ENCODE peak calls at places on chromosomes 6 and 20, in five cellular contexts. Y is Panc1; U is A549; B is CD4-positive, CD25-positive, alpha-beta regulatory T cell; E is endodermal cell. Z is an unnamed sample.

GRCh38 chr20:43667341-43668132 is 623 bp downstream of the MYBL2 start:
- DNase-seq in E (peak; percentile 84), U (peak; percentile 40), Y (no peak), B (no peak), Z (no peak)

GRCh38 chr20:51566594-51566993 is 24.1 kb upstream of the NFATC2 start:
- DNase-seq in B (no peak), E (no peak), Y (no peak), U (no peak), Z (no peak)

GRCh38 chr6:105095139-105095538 is 84.7 kb downstream of the POPDC3 start:
- DNase-seq in Y (no peak), E (no peak), U (no peak), B (no peak), Z (no peak)

GRCh38 chr6:157209865-157210530 is 113.3 kb downstream of the TMEM242 start:
- DNase-seq in E (no peak), U (no peak), Y (no peak), B (no peak), Z (no peak)

GRCh38 chr20:38180781-38181180 is 15.7 kb upstream of the TGM2 start:
- DNase-seq in B (no peak), Y (no peak), E (no peak), U (no peak), Z (no peak)

GRCh38 chr20:19922716-19923115 is 94.4 kb upstream of the NAA20 start:
- DNase-seq in B (no peak), U (no peak), E (no peak), Y (no peak), Z (no peak)

GRCh38 chr20:21522479-21523397 is 8.9 kb upstream of the NKX2-2 start:
- DNase-seq in E (peak; percentile 68), B (no peak), Y (no peak), U (no peak), Z (no peak)

GRCh38 chr6:109580519-109580918 is 97.5 kb upstream of the ZBTB24 start:
- DNase-seq in Y (no peak), B (no peak), E (peak; percentile 68), U (peak; percentile 6), Z (no peak)

GRCh38 chr6:97669191-97669651 is 386.2 kb upstream of the MMS22L start:
- DNase-seq in B (no peak), E (peak; percentile 77), U (no peak), Y (no peak), Z (no peak)

GRCh38 chr6:11224252-11224965 is 8.1 kb downstream of the NEDD9 start:
- DNase-seq in Y (no peak), B (peak; percentile 65), U (no peak), E (no peak), Z (no peak)

GRCh38 chr6:11223296-11223695 is 9.2 kb downstream of the NEDD9 start:
- DNase-seq in U (no peak), E (no peak), B (no peak), Y (no peak), Z (no peak)

GRCh38 chr6:11222385-11223277 is 9.8 kb downstream of the NEDD9 start:
- DNase-seq in U (peak; percentile 9), Y (no peak), B (no peak), E (no peak), Z (no peak)

GRCh38 chr6:11225990-11226389 is 6.5 kb downstream of the NEDD9 start:
- DNase-seq in U (no peak), E (no peak), B (no peak), Y (no peak), Z (no peak)

DNA sequence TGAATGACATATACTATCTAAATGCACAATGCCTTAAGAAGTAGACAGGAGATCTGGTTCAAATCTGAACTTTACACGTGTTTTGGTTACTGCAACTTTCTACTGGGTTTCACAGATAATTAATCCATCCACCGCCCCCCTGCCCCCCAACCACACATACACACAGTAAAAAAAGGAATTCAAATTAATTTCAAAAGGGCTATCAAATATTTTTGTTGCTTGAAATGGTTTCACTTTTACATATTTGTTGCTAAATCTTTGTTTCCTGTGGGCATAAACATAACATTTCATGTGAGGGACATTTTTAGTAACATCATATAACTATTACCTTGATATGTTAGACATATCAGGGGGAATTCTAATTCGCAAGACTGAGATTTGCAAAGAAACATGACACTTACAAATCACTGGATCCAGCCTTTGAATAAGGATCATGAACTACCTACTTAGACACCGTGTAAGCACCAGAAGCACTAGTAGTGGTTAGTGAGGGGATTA is 7.5 kb downstream of the NEDD9 start:
- DNase-seq in Y (no peak), E (no peak), B (no peak), U (no peak), Z (no peak)
- H3K27ac ChIP-seq in Y (no peak overlapping the region), E (no peak overlapping the region), B (peak overlapping the region; percentile 82), U (peak overlapping the region; percentile 93), Z (no peak overlapping the region)

GRCh38 chr6:165183071-165183470 is 126.3 kb downstream of the C6orf118 start:
- DNase-seq in Y (no peak), U (no peak), B (no peak), E (no peak), Z (no peak)

GRCh38 chr6:165181951-165182414 is 127.4 kb downstream of the C6orf118 start:
- DNase-seq in B (no peak), Y (no peak), E (no peak), U (peak; percentile 13), Z (no peak)

GRCh38 chr6:165183496-165184140 is 125.8 kb downstream of the C6orf118 start:
- DNase-seq in B (no peak), E (no peak), Y (no peak), U (no peak), Z (no peak)

DNA sequence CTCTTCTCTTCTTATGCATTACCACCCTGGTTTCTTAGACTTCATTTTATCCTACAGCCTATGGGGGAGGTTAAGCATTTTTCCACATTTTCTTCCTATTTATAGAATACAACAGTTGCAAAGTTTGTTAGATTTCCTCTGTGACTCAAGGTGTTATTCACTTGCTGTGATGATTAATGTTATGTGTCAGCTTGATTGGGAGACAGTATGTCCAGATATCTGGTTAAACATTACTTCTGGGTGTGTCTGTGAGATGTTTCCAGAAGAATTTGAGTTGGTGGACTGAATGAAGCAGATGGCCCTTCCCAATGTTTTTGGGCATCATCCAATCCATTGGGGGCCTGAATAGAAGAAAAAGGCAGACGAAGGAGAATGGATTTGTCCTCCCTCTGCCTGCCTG is 131.3 kb downstream of the C6orf118 start:
- DNase-seq in U (peak; percentile 42), E (no peak), Y (no peak), B (no peak), Z (no peak)
- H3K9me3 ChIP-seq in U (no peaks in the 10 kb centered on the region), E (peaks cover 7% of the 10 kb centered on the region), Y (no peaks in the 10 kb centered on the region), B (no peaks in the 10 kb centered on the region), Z (peaks cover 12% of the 10 kb centered on the region)

DNA sequence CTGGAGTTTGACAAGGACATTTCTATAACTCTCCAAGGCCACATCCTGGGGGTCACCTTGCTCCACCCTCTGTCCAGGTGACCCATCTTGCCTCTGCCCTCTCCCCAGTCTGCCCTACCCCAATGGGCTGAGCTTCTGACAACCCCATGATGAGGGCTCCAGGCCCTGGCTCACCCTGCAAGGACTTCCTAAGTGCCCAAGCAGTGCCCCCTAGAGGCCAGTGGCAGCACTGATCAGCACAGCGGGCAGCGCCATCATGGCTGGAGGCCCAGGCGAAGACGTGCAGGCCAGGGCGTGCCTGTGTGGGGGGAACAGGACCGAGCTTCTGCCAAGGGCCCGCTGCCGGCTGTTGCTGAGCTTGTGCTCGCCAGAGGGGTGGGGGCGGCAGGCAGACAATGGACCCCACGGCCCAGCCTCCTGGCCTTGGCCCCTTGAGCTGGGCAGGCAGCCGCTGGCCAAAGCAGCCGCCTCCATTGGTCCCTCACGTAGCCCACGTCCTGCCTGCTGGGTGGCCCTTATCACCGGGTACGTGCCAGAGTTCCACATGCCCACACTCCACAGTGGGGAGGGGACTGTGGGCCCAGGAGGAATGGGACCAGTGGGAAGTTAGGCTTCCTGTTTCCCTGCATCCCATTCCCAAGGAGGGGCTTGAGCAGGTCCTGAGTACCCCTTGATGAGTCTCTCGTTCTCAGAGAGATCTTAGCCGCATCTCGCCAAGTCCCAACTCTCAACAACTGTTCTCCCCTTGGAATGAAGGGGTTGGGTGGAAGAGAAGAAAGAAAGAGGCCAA is 64.3 kb downstream of the MRPL14 start:
- DNase-seq in B (no peak), Y (no peak), E (peak; percentile 95), U (peak; percentile 61), Z (no peak)
- H3K27ac ChIP-seq in B (no peak overlapping the region), Y (peak overlapping the region; percentile 51), E (no peak overlapping the region), U (peak overlapping the region; percentile 97), Z (no peak overlapping the region)

DNA sequence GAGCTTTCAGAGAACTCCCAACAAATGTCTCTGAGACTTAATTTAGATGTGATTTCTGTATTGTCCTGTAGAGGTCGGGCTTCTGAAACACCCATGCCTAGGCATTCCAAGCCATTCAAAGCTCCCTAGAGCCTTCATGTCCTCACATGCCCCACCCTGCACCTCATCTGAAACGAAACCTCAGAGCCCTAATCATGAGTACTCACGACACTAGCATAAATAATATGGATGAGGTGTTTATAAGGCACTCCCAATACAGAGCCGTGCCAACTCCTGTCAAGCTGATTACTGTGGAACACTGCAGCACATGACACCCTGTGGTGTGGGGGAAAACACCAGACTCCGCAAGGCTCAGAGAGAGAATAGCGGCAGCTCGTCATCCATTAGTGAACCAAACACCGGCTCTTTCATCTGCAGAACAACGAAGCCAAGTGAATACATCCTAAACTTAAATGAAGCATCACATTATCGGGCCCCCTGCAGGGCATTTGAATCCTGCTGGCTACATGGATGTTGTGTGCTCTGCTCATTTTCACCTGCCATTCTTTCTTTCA is 83.8 kb downstream of the FNDC1 start:
- DNase-seq in U (peak; percentile 32), Y (peak; percentile 12), B (no peak), E (peak; percentile 74), Z (peak; percentile 4)
- H3K9me3 ChIP-seq in U (no peaks in the 10 kb centered on the region), Y (no peaks in the 10 kb centered on the region), B (no peaks in the 10 kb centered on the region), E (no peaks in the 10 kb centered on the region), Z (no peaks in the 10 kb centered on the region)

GRCh38 chr20:44727039-44727438 is 11.9 kb downstream of the CCN5 start:
- DNase-seq in Y (no peak), E (no peak), U (no peak), B (no peak), Z (no peak)

GRCh38 chr20:44725852-44726251 is 10.7 kb downstream of the CCN5 start:
- DNase-seq in U (no peak), Y (no peak), E (no peak), B (no peak), Z (no peak)

GRCh38 chr20:44731657-44732056 is 14.0 kb upstream of the KCNK15 start:
- DNase-seq in Y (no peak), E (no peak), B (no peak), U (no peak), Z (no peak)

GRCh38 chr20:44730441-44730840 is 15.2 kb upstream of the KCNK15 start:
- DNase-seq in Y (peak; percentile 97), E (no peak), B (no peak), U (peak; percentile 92), Z (no peak)

GRCh38 chr20:44728835-44729342 is 13.7 kb downstream of the CCN5 start:
- DNase-seq in E (peak; percentile 81), Y (peak; percentile 98), B (no peak), U (peak; percentile 97), Z (no peak)
- H3K27ac ChIP-seq in E (no peak overlapping the region), Y (peak overlapping the region; percentile 99), B (no peak overlapping the region), U (peak overlapping the region; percentile 96), Z (no peak overlapping the region)

DNA sequence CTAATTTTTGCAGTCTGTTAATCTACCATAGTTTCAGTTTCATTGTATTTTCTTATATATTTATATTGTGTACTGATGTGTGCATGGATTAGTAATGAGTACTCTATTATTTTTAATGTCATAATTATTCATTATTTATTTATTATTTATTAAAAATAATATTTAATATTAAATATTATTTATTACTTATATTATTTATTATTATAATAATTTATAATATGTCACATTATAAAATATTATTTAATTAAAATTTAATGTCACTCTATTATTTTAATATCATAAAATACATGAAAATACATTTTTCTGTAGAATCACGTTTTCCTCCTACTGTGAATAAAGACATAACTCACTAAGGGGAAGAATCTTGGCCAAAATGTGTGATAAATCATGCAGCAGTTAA is 30.5 kb downstream of the POM121L2 start:
- DNase-seq in B (no peak), E (no peak), U (no peak), Y (no peak), Z (no peak)
- H3K9me3 ChIP-seq in B (peaks cover 49% of the 10 kb centered on the region), E (peaks cover 13% of the 10 kb centered on the region), U (no peaks in the 10 kb centered on the region), Y (no peaks in the 10 kb centered on the region), Z (no peaks in the 10 kb centered on the region)

Z was measured in AG04450.